ENCODE peak calls at places on chromosomes 12 and 14, in ten cellular contexts. M, P, N, G, A, L, O, J, S and U are unnamed samples.

GRCh38 chr14:63563370-63564026 is 20.3 kb upstream of the PPP2R5E start:
- DNase-seq in S (no peak), P (no peak), J (no peak), O (peak), M (no peak), L (no peak), N (no peak), G (no peak), A (no peak), U (peak)

GRCh38 chr12:69936214-69936731 is 111.2 kb downstream of the MYRFL start:
- DNase-seq in O (no peak), P (no peak), J (no peak), S (no peak), G (no peak), L (no peak), A (no peak), N (no peak), M (no peak), U (peak)

GRCh38 chr12:94571556-94571955 is 78.8 kb downstream of the TMCC3 start:
- DNase-seq in G (peak), A (no peak), N (peak), O (peak), J (peak), M (no peak), P (no peak), L (peak), S (no peak), U (no peak)

GRCh38 chr12:21764950-21765349 is 9.6 kb downstream of the KCNJ8 start:
- DNase-seq in M (no peak), A (no peak), P (no peak), G (no peak), S (no peak), J (no peak), O (no peak), N (no peak), L (no peak), U (no peak)

GRCh38 chr12:70487440-70487839 is 121.3 kb downstream of the KCNMB4 start:
- DNase-seq in L (no peak), G (no peak), A (no peak), N (no peak), O (no peak), J (no peak), M (peak), S (no peak), P (no peak), U (no peak)

GRCh38 chr14:99575043-99576023 is 28.7 kb downstream of the CCDC85C start:
- DNase-seq in M (peak), N (no peak), O (peak), G (no peak), L (no peak), P (no peak), J (peak), S (no peak), A (no peak), U (peak)

GRCh38 chr12:14171111-14171510 is 189.7 kb upstream of the GRIN2B start:
- DNase-seq in L (no peak), P (no peak), J (no peak), N (no peak), G (no peak), O (no peak), M (no peak), S (no peak), A (no peak), U (no peak)

GRCh38 chr14:90535556-90535930 is 138.7 kb downstream of the CALM1 start:
- DNase-seq in N (no peak), G (no peak), O (no peak), L (no peak), A (no peak), J (no peak), M (no peak), P (no peak), S (no peak), U (no peak)

GRCh38 chr14:32896979-32897723 is 41.5 kb upstream of the NPAS3 start:
- DNase-seq in A (no peak), P (no peak), L (peak), N (no peak), J (no peak), M (peak), O (peak), S (peak), G (no peak), U (no peak)

GRCh38 chr12:19794116-19794515 is 354.8 kb downstream of the AEBP2 start:
- DNase-seq in L (no peak), M (no peak), O (no peak), P (no peak), J (no peak), G (no peak), N (no peak), A (no peak), S (no peak), U (no peak)

GRCh38 chr12:15584366-15585041 is 204.7 kb downstream of the EPS8 start:
- DNase-seq in A (no peak), L (peak), M (peak), P (peak), J (peak), O (peak), G (no peak), N (peak), S (peak), U (no peak)

GRCh38 chr12:32454866-32455265 is 55.5 kb downstream of the FGD4 start:
- DNase-seq in G (no peak), A (no peak), S (no peak), M (no peak), J (no peak), O (no peak), N (no peak), P (no peak), L (no peak), U (no peak)

GRCh38 chr12:32454075-32454474 is 54.7 kb downstream of the FGD4 start:
- DNase-seq in G (no peak), A (no peak), P (no peak), S (no peak), M (peak), N (no peak), L (peak), O (peak), J (no peak), U (no peak)

GRCh38 chr12:32451816-32452215 is 52.5 kb downstream of the FGD4 start:
- DNase-seq in S (no peak), M (no peak), N (no peak), O (no peak), P (no peak), L (no peak), G (no peak), J (no peak), A (no peak), U (no peak)

GRCh38 chr12:32457251-32458025 is 58.1 kb downstream of the FGD4 start:
- DNase-seq in S (no peak), P (no peak), M (no peak), J (no peak), L (peak), G (no peak), N (no peak), A (no peak), O (peak), U (no peak)

DNA sequence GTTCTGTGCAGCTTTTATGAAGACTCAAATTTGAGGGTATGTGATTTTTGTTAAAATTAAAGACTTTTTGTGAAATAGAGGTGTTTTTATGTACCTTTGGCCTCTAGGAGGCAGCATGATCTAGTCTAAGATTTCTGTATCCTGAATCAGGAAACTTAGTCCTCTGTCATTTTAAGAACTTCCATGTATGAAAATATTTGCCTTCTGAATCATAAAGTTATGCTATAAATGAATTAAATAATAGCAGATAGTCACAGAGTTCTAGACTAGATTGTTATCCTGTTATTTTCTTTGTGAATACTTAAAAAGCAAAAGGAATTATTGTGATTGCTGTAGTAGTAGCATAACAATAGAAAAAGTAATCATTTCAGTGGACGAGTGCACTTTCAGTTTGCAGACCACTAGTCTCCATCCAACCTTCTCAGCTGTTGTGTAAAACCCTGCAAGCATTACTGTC is 56.3 kb downstream of the FGD4 start:
- DNase-seq in P (no peak), G (no peak), A (no peak), M (peak), S (peak), L (peak), O (peak), J (peak), N (peak), U (no peak)
- H3K4me3 ChIP-seq in P (no peak), G (peak), A (peak), M (peak), S (no peak), L (peak), O (peak), J (no peak), N (peak), U (no peak)

DNA sequence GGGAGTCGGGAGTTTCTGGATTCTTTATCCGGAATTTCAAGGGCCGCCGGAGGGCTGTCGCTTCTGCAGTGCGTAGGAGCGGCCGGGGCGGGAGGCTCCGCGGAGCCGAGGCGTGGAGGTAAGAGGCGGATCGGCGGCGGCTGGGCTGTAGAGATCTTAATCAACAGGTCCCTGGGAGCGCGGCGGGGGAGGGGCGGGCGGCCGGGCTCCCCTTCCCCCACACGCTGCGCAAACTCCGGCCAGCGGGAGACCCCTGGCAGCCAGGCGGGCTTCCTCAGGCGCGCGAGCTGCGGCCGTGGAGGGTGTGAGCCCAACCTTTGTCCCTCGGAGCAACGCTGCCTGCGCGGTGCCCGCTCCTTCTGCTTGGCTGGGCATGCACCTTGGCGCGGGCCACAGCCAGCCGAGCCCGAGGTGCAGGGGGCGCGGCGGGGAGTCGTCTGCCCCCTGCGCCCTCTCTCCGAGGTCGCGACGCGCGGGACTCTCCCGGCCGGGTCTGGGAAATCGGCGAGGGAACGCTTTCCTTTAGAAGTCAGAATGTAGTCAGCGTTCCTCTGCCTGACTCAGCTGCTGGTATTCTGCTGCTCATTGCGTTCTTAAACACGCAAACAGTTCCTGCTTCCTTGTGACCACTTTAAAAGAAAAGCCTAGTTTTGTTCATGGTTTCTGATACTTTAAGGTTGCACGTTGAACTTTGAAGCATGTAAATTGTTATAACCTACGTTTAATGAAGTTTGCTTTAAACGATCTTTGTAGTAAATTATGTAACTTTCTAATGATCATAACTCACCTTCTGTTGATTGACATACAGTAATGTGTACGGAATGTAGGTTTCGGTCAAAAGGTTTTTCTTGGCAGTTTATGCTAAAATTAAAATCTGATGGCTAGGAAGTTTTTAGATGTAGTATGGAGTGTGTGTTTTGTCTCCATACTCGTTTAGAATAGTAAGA is at the start of gene PALS1:
- DNase-seq in M (peak), N (peak), G (no peak), A (peak), P (no peak), O (peak), J (peak), S (peak), L (peak), U (peak)
- TF ChIP-seq CTCF in M (no peak), N (no peak), G (no peak), A (no peak), P (no peak), O (no peak), J (no peak), S (no peak), L (no peak), U (no peak)

GRCh38 chr12:117421068-117421771 is 59.8 kb upstream of the NOS1 start:
- DNase-seq in S (no peak), O (no peak), L (no peak), G (no peak), N (no peak), P (no peak), M (no peak), J (no peak), A (no peak), U (no peak)
- H3K4me3 ChIP-seq in S (no peak), O (no peak), L (no peak), G (no peak), N (no peak), P (no peak), M (no peak), J (no peak), A (no peak), U (no peak)

GRCh38 chr12:107522692-107523477 is 162.7 kb upstream of the PWP1 start:
- DNase-seq in O (no peak), N (no peak), A (no peak), S (no peak), P (no peak), J (peak), L (no peak), G (no peak), M (no peak), U (peak)

GRCh38 chr12:107521826-107522355 is 163.7 kb upstream of the PWP1 start:
- DNase-seq in J (no peak), L (no peak), M (no peak), N (no peak), O (no peak), S (no peak), A (no peak), P (no peak), G (no peak), U (peak)

GRCh38 chr12:107525719-107526554 is 159.7 kb upstream of the PWP1 start:
- DNase-seq in G (no peak), J (no peak), N (peak), L (no peak), O (no peak), S (no peak), A (no peak), M (no peak), P (no peak), U (no peak)

GRCh38 chr12:107525063-107525718 is 160.4 kb upstream of the PWP1 start:
- DNase-seq in O (no peak), M (no peak), N (no peak), A (no peak), J (no peak), S (no peak), G (no peak), L (no peak), P (no peak), U (peak)

DNA sequence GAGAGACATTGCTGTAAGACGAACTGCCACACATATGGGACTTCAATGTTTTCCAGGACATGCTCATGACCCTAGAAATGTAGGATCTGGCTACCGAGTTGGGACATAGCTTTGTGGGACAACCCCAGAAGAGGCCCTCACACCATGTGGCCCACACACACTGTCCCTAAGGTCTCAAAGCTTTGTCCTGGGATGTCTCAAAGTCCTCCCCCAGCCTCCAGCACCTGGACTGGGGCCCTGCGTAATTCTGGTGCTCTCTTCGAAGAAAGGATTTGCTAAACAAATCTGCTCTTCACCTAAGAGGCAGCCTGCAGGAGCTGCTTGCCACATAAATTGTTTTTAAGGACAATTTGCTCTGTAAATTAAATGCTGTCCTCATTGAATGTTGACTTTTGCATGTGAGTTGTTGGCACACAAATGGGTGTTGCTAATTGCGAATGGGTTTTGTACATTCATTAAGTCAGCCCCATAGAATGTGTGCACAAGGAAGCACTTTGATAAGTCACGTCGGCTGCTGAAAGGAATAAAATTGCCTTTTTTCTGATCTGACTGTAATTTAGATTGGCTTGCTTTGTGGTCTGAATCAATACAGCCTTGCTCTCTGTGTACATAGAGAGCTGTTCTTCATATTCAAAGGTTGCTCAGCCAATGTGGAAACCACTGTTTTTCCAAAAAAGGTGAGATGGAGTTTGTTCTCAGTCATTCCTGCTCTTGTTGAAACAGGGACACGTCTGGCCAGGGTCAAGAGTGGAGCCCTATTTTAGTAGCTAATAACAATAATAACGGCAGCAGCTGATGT is 161.6 kb upstream of the PWP1 start:
- DNase-seq in J (no peak), G (no peak), M (no peak), S (no peak), O (no peak), P (no peak), L (no peak), N (no peak), A (no peak), U (peak)
- TF ChIP-seq CTCF in J (no peak), G (no peak), M (no peak), S (no peak), O (no peak), P (no peak), L (no peak), N (no peak), A (no peak), U (no peak)

GRCh38 chr14:73258845-73259611 is 21.7 kb downstream of the PAPLN start:
- DNase-seq in G (no peak), S (no peak), J (no peak), P (no peak), N (no peak), A (no peak), O (no peak), M (no peak), L (no peak), U (no peak)

GRCh38 chr14:73259837-73260236 is 22.5 kb downstream of the PAPLN start:
- DNase-seq in P (no peak), J (no peak), S (no peak), M (no peak), N (no peak), L (no peak), G (no peak), O (no peak), A (no peak), U (peak)

GRCh38 chr14:73261075-73261474 is 23.8 kb downstream of the PAPLN start:
- DNase-seq in P (no peak), N (no peak), J (no peak), G (no peak), S (no peak), O (no peak), A (no peak), M (no peak), L (no peak), U (peak)

GRCh38 chr14:73261520-73262426 is 24.5 kb downstream of the PAPLN start:
- DNase-seq in O (no peak), G (no peak), M (no peak), N (no peak), L (no peak), P (no peak), J (no peak), A (no peak), S (no peak), U (peak)

GRCh38 chr14:73260574-73260973 is 23.3 kb downstream of the PAPLN start:
- DNase-seq in A (no peak), N (no peak), M (no peak), G (no peak), J (peak), S (no peak), P (no peak), L (no peak), O (no peak), U (no peak)
- H3K4me3 ChIP-seq in A (no peak), N (no peak), M (no peak), G (no peak), J (no peak), S (no peak), P (no peak), L (no peak), O (no peak), U (no peak)

DNA sequence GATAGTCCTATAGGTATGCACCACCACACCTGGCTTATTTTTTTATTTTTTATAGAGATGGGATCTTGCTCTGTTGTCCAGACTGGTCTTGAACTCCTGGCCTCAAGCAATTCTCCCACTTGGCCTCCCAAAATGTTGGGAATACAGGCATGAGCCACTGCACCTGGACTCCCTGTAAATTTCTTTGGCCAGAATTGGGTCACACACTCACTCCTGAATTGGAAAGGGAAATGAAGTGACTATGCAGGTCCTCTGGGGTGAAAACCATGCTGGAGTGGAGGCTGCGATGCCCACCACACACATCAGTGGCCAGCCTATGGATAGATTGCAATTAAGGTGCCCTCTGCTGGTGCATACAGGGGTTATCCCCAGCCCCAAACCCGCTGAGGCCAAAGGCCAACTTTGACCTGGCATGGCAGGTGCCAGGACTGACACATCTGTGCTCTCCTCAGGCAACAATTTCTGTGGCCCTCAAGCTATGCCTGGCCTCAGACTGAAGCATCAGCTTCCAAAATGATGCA is 125.6 kb downstream of the SLC38A6 start:
- DNase-seq in A (no peak), G (no peak), L (peak), O (no peak), M (no peak), J (no peak), P (no peak), N (no peak), S (no peak), U (no peak)
- TF ChIP-seq CTCF in A (peak), G (no peak), L (peak), O (peak), M (peak), J (peak), P (no peak), N (no peak), S (peak), U (no peak)

GRCh38 chr14:97217094-97217885 is 420.1 kb downstream of the VRK1 start:
- DNase-seq in M (no peak), O (no peak), N (no peak), L (no peak), J (no peak), S (no peak), P (no peak), G (no peak), A (no peak), U (no peak)

GRCh38 chr14:97215263-97215969 is 418.2 kb downstream of the VRK1 start:
- DNase-seq in J (no peak), A (no peak), G (no peak), N (no peak), L (no peak), M (no peak), P (no peak), S (no peak), O (no peak), U (no peak)

GRCh38 chr14:97218713-97219355 is 421.7 kb downstream of the VRK1 start:
- DNase-seq in P (peak), N (no peak), M (peak), L (no peak), G (no peak), S (no peak), A (no peak), J (peak), O (no peak), U (no peak)

GRCh38 chr14:97219356-97220017 is 422.3 kb downstream of the VRK1 start:
- DNase-seq in N (no peak), P (peak), M (no peak), J (no peak), G (no peak), L (no peak), A (no peak), S (no peak), O (no peak), U (no peak)

DNA sequence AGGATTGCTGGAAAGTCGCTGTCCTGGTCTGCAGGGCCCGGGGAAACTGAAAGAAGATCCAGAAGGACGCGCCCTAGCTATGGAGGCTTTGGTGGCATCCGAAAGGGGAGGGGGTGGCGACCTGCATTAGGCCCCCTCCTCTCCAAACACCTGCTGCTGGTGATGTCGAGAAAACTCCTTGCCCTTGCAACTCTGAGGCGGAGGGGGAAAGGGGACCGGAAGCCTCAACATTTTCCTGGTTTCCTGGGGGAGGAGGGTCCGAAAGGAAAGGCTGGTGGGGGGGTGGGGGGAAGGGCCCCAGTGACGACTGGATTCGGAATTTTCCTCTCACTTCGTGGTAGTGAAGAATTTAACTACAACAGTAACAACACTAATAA is 421.1 kb downstream of the VRK1 start:
- DNase-seq in M (no peak), J (peak), A (no peak), N (no peak), G (no peak), O (no peak), L (no peak), P (no peak), S (no peak), U (no peak)
- H3K4me3 ChIP-seq in M (peak), J (peak), A (peak), N (peak), G (no peak), O (no peak), L (no peak), P (peak), S (peak), U (no peak)

GRCh38 chr14:92447416-92448197 is 66.0 kb upstream of the RIN3 start:
- DNase-seq in P (no peak), G (no peak), M (no peak), O (no peak), J (no peak), L (no peak), S (no peak), N (no peak), A (no peak), U (no peak)
- TF ChIP-seq CTCF in P (no peak), G (no peak), M (no peak), O (no peak), J (no peak), L (no peak), S (no peak), N (no peak), A (no peak), U (no peak)